ENCODE peak calls at places on chromosomes 5 and 9, in seven cellular contexts. H is body of pancreas, R is transverse colon, V is heart left ventricle, C is mammary epithelial cell, Y is PC-3, E is SJSA1. W is an unnamed sample.
A peak's percentile ranks its signal among the peaks of the same experiment; 100 is the strongest.

GRCh38 chr9:136295055-136295454 is 8.8 kb downstream of the CCDC187 start:
- DNase-seq in H (no peak), R (no peak), V (no peak), C (no peak), Y (no peak), E (no peak), W (no peak)

GRCh38 chr5:13354611-13355010 is 589.9 kb downstream of the DNAH5 start:
- DNase-seq in H (no peak), R (no peak), V (no peak), C (peak; percentile 69), Y (peak; percentile 86), E (no peak), W (no peak)

GRCh38 chr5:57441557-57441956 is 41.1 kb downstream of the ACTBL2 start:
- DNase-seq in H (no peak), R (no peak), V (no peak), C (peak; percentile 76), Y (peak; percentile 30), E (peak; percentile 87), W (no peak)

GRCh38 chr5:4130819-4131218 is 535.2 kb downstream of the IRX1 start:
- DNase-seq in H (no peak), R (no peak), V (no peak), C (no peak), Y (no peak), E (no peak), W (no peak)

GRCh38 chr5:80076131-80077101 is 41.3 kb downstream of the THBS4 start:
- DNase-seq in H (no peak), R (no peak), V (no peak), C (no peak), Y (no peak), E (no peak), W (no peak)

GRCh38 chr5:96966801-96967200 is 30.9 kb downstream of the LNPEP start:
- DNase-seq in H (no peak), R (no peak), V (no peak), C (no peak), Y (no peak), E (no peak), W (no peak)

GRCh38 chr5:156934450-156935211 is 28.4 kb downstream of the TIMD4 start:
- DNase-seq in H (peak; percentile 9), R (peak; percentile 37), V (no peak), C (no peak), Y (peak; percentile 9), E (no peak), W (no peak)

GRCh38 chr5:142815469-142815868 is 45.3 kb downstream of the ARHGAP26 start:
- DNase-seq in H (no peak), R (no peak), V (no peak), C (no peak), Y (no peak), E (no peak), W (no peak)

GRCh38 chr9:93005876-93006275 is 52.6 kb upstream of the SUSD3 start:
- DNase-seq in H (no peak), R (no peak), V (no peak), C (no peak), Y (no peak), E (no peak), W (no peak)

GRCh38 chr5:173792781-173793547 is 95.2 kb upstream of the CPEB4 start:
- DNase-seq in H (no peak), R (no peak), V (no peak), C (no peak), Y (peak; percentile 23), E (no peak), W (no peak)

GRCh38 chr5:128304791-128305190 is 221.2 kb downstream of the SLC12A2 start:
- DNase-seq in H (no peak), R (no peak), V (no peak), C (no peak), Y (no peak), E (no peak), W (no peak)

DNA sequence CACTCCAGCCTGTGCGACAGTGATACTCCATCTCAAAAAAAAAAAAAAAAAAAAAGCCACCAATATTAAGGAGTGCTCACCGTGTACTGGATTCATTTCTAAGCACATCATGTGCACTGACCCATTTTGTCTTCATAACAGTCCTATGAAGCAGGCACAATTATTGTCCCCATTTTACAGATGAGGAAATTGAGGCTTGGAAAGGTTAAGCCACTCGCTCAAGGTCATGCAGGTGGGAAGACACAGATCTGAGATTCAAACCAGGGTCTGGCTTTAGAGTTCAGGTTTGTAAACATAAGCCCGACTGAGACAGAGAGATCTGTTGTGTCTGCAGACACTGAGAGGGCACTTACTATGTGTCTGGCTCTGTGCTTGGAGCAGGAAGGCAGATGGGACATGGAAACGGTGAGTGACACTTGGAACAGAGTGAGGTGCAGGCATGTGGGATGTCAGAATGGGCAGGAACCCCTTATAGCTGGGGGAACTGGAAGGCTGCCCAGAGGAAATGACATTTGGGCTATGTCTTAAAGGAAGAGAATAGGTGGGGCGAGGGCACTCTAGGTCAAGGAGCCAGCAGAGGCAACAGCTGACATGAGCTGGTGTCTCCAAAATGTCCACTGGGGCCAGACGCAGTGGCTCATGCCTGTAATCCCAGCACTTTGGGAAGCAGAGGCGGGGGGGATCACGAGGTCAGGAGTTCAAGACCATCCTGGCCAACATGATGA is 69.9 kb downstream of the STK10 start:
- DNase-seq in H (peak; percentile 21), R (no peak), V (peak; percentile 49), C (no peak), Y (no peak), E (no peak), W (no peak)
- H3K4me1 ChIP-seq in H (no peaks in the 10 kb centered on the region), R (no peaks in the 10 kb centered on the region), V (peaks cover 15% of the 10 kb centered on the region), C (peaks cover 1% of the 10 kb centered on the region), Y (no peaks in the 10 kb centered on the region), E (peaks cover 3% of the 10 kb centered on the region), W (no peaks in the 10 kb centered on the region)

GRCh38 chr5:5288236-5288635 is 134.2 kb upstream of the ICE1 start:
- DNase-seq in H (no peak), R (no peak), V (no peak), C (peak; percentile 15), Y (peak; percentile 95), E (no peak), W (no peak)
- H3K27ac ChIP-seq in H (no peak overlapping the region), R (no peak overlapping the region), V (no peak overlapping the region), C (no peak overlapping the region), Y (peak overlapping the region; percentile 95), E (no peak overlapping the region), W (no peak overlapping the region)

GRCh38 chr9:89440046-89440445 is 57.9 kb downstream of the SEMA4D start:
- DNase-seq in H (no peak), R (no peak), V (no peak), C (no peak), Y (no peak), E (no peak), W (peak; percentile 19)
- H3K4me1 ChIP-seq in H (peaks cover 9% of the 10 kb centered on the region), R (peaks cover 26% of the 10 kb centered on the region), V (no peaks in the 10 kb centered on the region), C (no peaks in the 10 kb centered on the region), Y (peaks cover 9% of the 10 kb centered on the region), E (peaks cover 35% of the 10 kb centered on the region), W (no peaks in the 10 kb centered on the region)

GRCh38 chr9:116721411-116721810 is 34.3 kb downstream of the TRIM32 start:
- DNase-seq in H (no peak), R (no peak), V (no peak), C (no peak), Y (no peak), E (no peak), W (no peak)

GRCh38 chr9:116721944-116722343 is 34.8 kb downstream of the TRIM32 start:
- DNase-seq in H (no peak), R (no peak), V (no peak), C (no peak), Y (no peak), E (no peak), W (no peak)

DNA sequence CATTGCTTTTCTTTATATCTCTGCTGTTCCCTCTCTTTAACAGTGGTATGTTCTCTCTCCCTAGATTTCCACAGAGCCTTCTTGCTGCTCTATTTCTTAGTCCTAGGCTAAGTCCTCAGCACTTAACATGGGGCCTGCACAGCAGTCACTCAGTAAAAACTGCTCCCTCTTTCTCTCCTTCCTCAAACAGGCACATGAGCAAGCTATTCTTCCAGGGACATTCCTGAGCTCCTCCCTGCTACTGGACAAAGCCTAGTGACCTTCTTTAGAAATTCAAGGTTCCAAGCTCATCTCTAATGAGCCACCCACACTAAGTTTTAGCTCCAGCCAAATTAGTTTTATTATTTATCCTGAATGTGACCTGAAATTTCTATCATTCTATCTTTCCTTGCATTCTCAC is 39.5 kb downstream of the TRIM32 start:
- DNase-seq in H (no peak), R (no peak), V (no peak), C (no peak), Y (no peak), E (no peak), W (no peak)
- H3K27ac ChIP-seq in H (no peak overlapping the region), R (no peak overlapping the region), V (no peak overlapping the region), C (no peak overlapping the region), Y (no peak overlapping the region), E (no peak overlapping the region), W (no peak overlapping the region)

GRCh38 chr9:121734465-121734864 is 83.0 kb downstream of the DAB2IP start:
- DNase-seq in H (no peak), R (no peak), V (no peak), C (no peak), Y (no peak), E (no peak), W (no peak)
- H3K4me1 ChIP-seq in H (peaks cover 56% of the 10 kb centered on the region), R (peaks cover 83% of the 10 kb centered on the region), V (peaks cover 84% of the 10 kb centered on the region), C (peaks cover 69% of the 10 kb centered on the region), Y (no peaks in the 10 kb centered on the region), E (no peaks in the 10 kb centered on the region), W (no peaks in the 10 kb centered on the region)